ENCODE peak calls at places on chromosomes 5 and 9, in six cellular contexts. O is PC-3, Y is endothelial cell of umbilical vein, Q is neural progenitor cell, W is K562, P is GM12878. V is an unnamed sample. For H3K79me2, the result is how much of the 10 kb centered on the place peaks cover.

GRCh38 chr5:88515881-88516819 is 247.5 kb upstream of the TMEM161B start:
- DNase-seq in O (peak), Y (no peak), Q (no peak), W (no peak), P (no peak), V (peak)

GRCh38 chr9:97980918-97981827 is 2.0 kb upstream of the ANP32B start:
- DNase-seq in O (no peak), Y (no peak), Q (peak), W (no peak), P (no peak), V (peak)

GRCh38 chr9:99682378-99682777 is 139.3 kb upstream of the NR4A3 start:
- DNase-seq in O (no peak), Y (no peak), Q (no peak), W (no peak), P (no peak), V (no peak)

GRCh38 chr9:91407580-91408275 is 15.9 kb downstream of the NFIL3 start:
- DNase-seq in O (peak), Y (no peak), Q (no peak), W (no peak), P (no peak), V (no peak)

GRCh38 chr5:11251242-11251641 is 490.2 kb upstream of the DAP start:
- DNase-seq in O (peak), Y (no peak), Q (no peak), W (no peak), P (no peak), V (peak)

GRCh38 chr9:75186767-75187380 is 98.6 kb downstream of the OSTF1 start:
- DNase-seq in O (peak), Y (peak), Q (no peak), W (peak), P (no peak), V (no peak)

GRCh38 chr9:12684923-12685468 is 8.2 kb upstream of the TYRP1 start:
- DNase-seq in O (no peak), Y (peak), Q (no peak), W (no peak), P (no peak), V (no peak)

GRCh38 chr5:171838066-171838465 is 52.4 kb downstream of the SMIM23 start:
- DNase-seq in O (no peak), Y (no peak), Q (no peak), W (no peak), P (no peak), V (no peak)

GRCh38 chr5:148469446-148470062 is 85.8 kb downstream of the FBXO38 start:
- DNase-seq in O (peak), Y (peak), Q (no peak), W (no peak), P (no peak), V (no peak)

GRCh38 chr5:31537349-31537748 is 5.2 kb downstream of the C5orf22 start:
- DNase-seq in O (no peak), Y (no peak), Q (no peak), W (no peak), P (no peak), V (no peak)

GRCh38 chr5:54646285-54647101 is 128.9 kb downstream of the SNX18 start:
- DNase-seq in O (peak), Y (peak), Q (peak), W (no peak), P (peak), V (no peak)

GRCh38 chr5:18048449-18048848 is 414.2 kb downstream of the TAF11L14 start:
- DNase-seq in O (peak), Y (no peak), Q (no peak), W (no peak), P (no peak), V (no peak)

GRCh38 chr5:117776977-117777376 is 1202.4 kb upstream of the SEMA6A start:
- DNase-seq in O (no peak), Y (no peak), Q (no peak), W (no peak), P (no peak), V (no peak)

GRCh38 chr5:141664733-141665461 is 13.7 kb upstream of the FCHSD1 start:
- DNase-seq in O (peak), Y (peak), Q (peak), W (peak), P (peak), V (peak)

GRCh38 chr5:142507528-142507927 is 178.4 kb downstream of the FGF1 start:
- DNase-seq in O (no peak), Y (no peak), Q (no peak), W (no peak), P (peak), V (peak)

GRCh38 chr9:137369911-137370630 is 52.9 kb downstream of the EXD3 start:
- DNase-seq in O (no peak), Y (no peak), Q (no peak), W (no peak), P (no peak), V (no peak)

GRCh38 chr9:37201581-37201980 is 81.2 kb downstream of the ZCCHC7 start:
- DNase-seq in O (no peak), Y (no peak), Q (peak), W (no peak), P (no peak), V (no peak)

GRCh38 chr5:157175071-157175612 is 5.5 kb upstream of the ITK start:
- DNase-seq in O (no peak), Y (no peak), Q (no peak), W (no peak), P (no peak), V (no peak)

GRCh38 chr9:114611516-114612271 is 603 bp downstream of the TMEM268 start:
- DNase-seq in O (peak), Y (peak), Q (no peak), W (peak), P (no peak), V (peak)

GRCh38 chr5:62901001-62901400 is 322.4 kb downstream of the LRRC70 start:
- DNase-seq in O (no peak), Y (no peak), Q (no peak), W (no peak), P (no peak), V (no peak)

GRCh38 chr5:38551020-38552017 is 5.1 kb downstream of the LIFR start:
- DNase-seq in O (peak), Y (peak), Q (peak), W (peak), P (no peak), V (peak)

GRCh38 chr5:132767150-132767549 is 9.9 kb downstream of the SEPTIN8 start:
- DNase-seq in O (no peak), Y (peak), Q (no peak), W (no peak), P (no peak), V (no peak)

GRCh38 chr5:68305223-68305865 is 89.8 kb downstream of the PIK3R1 start:
- DNase-seq in O (no peak), Y (no peak), Q (no peak), W (no peak), P (no peak), V (no peak)

GRCh38 chr9:135909371-135909770 is 2.0 kb upstream of the CAMSAP1 start:
- DNase-seq in O (no peak), Y (no peak), Q (no peak), W (no peak), P (no peak), V (no peak)

GRCh38 chr5:175847503-175847902 is 23.9 kb upstream of the CPLX2 start:
- DNase-seq in O (no peak), Y (no peak), Q (peak), W (peak), P (no peak), V (no peak)

GRCh38 chr9:97900738-97901565 is 21.3 kb downstream of the TRMO start:
- DNase-seq in O (peak), Y (peak), Q (peak), W (peak), P (no peak), V (peak)

GRCh38 chr9:21558627-21559401 is 76.7 kb upstream of the IFNE start:
- DNase-seq in O (no peak), Y (peak), Q (peak), W (no peak), P (no peak), V (no peak)

GRCh38 chr5:15695171-15695676 is 195.2 kb downstream of the FBXL7 start:
- DNase-seq in O (no peak), Y (peak), Q (no peak), W (no peak), P (no peak), V (peak)

GRCh38 chr9:83981126-83981871 is 694 bp downstream of the RMI1 start:
- DNase-seq in O (peak), Y (peak), Q (peak), W (no peak), P (no peak), V (peak)

GRCh38 chr5:134825212-134825611 is 20.6 kb upstream of the C5orf24 start:
- DNase-seq in O (no peak), Y (no peak), Q (no peak), W (no peak), P (no peak), V (no peak)

GRCh38 chr9:71249729-71250317 is 128.4 kb upstream of the TRPM3 start:
- DNase-seq in O (peak), Y (peak), Q (peak), W (peak), P (no peak), V (peak)

GRCh38 chr5:125267636-125268248 is 521.3 kb upstream of the ZNF608 start:
- DNase-seq in O (peak), Y (no peak), Q (no peak), W (no peak), P (no peak), V (no peak)

GRCh38 chr5:116872986-116873385 is 298.4 kb upstream of the SEMA6A start:
- DNase-seq in O (no peak), Y (no peak), Q (no peak), W (no peak), P (no peak), V (no peak)

GRCh38 chr5:68221488-68221887 is 5.9 kb downstream of the PIK3R1 start:
- DNase-seq in O (no peak), Y (no peak), Q (no peak), W (no peak), P (no peak), V (no peak)

GRCh38 chr5:158553195-158553945 is 546.3 kb downstream of the EBF1 start:
- DNase-seq in O (no peak), Y (no peak), Q (no peak), W (no peak), P (no peak), V (no peak)

GRCh38 chr5:55638455-55638854 is 73.7 kb downstream of the SLC38A9 start:
- DNase-seq in O (peak), Y (no peak), Q (no peak), W (no peak), P (no peak), V (no peak)

GRCh38 chr9:6667633-6668280 is 22.2 kb upstream of the GLDC start:
- DNase-seq in O (peak), Y (peak), Q (peak), W (peak), P (no peak), V (peak)

GRCh38 chr5:150553911-150554310 is 46.0 kb downstream of the NDST1 start:
- DNase-seq in O (no peak), Y (no peak), Q (no peak), W (no peak), P (no peak), V (no peak)

DNA sequence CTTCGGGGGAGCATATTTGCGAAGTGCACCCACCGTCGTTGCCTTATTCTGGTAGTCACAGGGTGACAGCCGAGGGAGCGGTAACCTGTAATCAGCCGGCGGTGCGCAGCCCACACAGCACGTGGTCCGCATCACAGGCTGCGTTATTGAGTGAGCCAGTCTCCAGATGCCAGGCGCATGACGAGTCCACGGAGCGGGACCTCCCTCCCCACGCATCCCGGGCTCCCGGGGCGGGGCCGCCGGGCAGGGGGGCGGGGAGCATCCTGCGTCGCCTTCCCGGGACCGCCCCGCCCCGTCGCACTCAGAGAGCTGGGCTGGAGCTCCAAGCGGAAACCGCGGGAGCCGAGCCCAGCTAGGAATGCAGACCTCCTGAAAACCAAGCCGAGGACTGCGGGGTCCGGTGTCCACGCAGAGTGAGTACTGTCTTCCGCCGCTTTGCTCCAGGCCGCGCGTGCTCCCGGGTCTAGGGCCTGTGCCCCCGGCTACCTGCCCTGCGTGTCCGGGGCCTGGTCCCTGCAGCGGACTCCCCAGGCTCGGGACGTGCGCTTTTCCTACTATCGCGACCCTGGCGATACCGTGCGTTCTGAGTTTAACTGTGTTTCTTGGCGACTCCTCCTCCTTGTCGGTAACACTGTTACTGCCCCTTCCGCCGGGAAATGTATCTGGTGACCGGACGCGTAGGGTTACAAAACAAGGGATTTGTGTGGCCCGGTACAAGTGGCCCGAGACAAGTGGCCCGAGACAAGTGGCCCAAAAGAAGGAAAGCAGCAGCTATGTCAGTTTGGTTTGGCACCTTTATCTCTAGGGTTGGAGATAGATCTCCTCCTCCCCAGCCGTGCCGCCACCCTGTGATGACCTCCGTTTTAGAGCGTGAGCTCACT is 40.6 kb downstream of the CAST start:
- DNase-seq in O (no peak), Y (peak), Q (peak), W (peak), P (no peak), V (peak)
- H3K79me2 ChIP-seq in O (under half), Y (under half), Q (under half), W (under half), P (under half), V (under half)

GRCh38 chr5:139601429-139601828 is 40.3 kb downstream of the UBE2D2 start:
- DNase-seq in O (no peak), Y (no peak), Q (no peak), W (no peak), P (no peak), V (no peak)
- H3K79me2 ChIP-seq in O (half or more), Y (half or more), Q (half or more), W (under half), P (under half), V (half or more)

DNA sequence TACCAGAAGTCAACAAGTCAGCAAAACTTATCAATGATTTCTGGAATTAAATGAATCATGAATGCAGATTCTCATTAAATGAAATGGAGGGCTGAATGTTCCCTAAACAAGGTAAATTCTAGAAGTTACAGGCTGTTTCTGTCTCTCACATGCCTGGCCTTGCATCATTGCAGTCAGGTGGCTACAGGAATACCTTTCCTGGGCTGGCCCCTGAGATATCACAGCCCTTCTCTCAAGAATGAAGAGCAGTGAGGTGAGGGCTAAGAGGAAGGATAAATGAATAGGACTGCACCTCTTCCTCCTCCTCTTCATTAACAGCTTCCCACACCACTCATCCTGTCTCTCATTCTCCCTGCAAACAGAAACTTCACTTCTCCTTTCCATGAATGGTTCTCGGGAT is 22.5 kb downstream of the ARHGEF28 start:
- DNase-seq in O (no peak), Y (no peak), Q (no peak), W (no peak), P (no peak), V (no peak)
- H3K79me2 ChIP-seq in O (half or more), Y (half or more), Q (under half), W (under half), P (under half), V (under half)

GRCh38 chr5:122785294-122785693 is 10.4 kb downstream of the SNX2 start:
- DNase-seq in O (no peak), Y (no peak), Q (no peak), W (no peak), P (no peak), V (no peak)

GRCh38 chr5:122790354-122791123 is 15.7 kb downstream of the SNX2 start:
- DNase-seq in O (no peak), Y (no peak), Q (no peak), W (no peak), P (no peak), V (no peak)

GRCh38 chr5:122788996-122789395 is 14.1 kb downstream of the SNX2 start:
- DNase-seq in O (no peak), Y (no peak), Q (no peak), W (no peak), P (no peak), V (no peak)

GRCh38 chr5:122789461-122790171 is 14.7 kb downstream of the SNX2 start:
- DNase-seq in O (no peak), Y (no peak), Q (no peak), W (no peak), P (no peak), V (no peak)

GRCh38 chr5:122788371-122788770 is 13.5 kb downstream of the SNX2 start:
- DNase-seq in O (no peak), Y (no peak), Q (no peak), W (no peak), P (no peak), V (no peak)
- H3K79me2 ChIP-seq in O (half or more), Y (under half), Q (half or more), W (half or more), P (half or more), V (half or more)